ENCODE peak calls at places on chromosomes 1 and 21, in four cellular contexts. E is A549, R is GM12878, D is HepG2. V is an unnamed sample.

GRCh38 chr1:222736470-222736869 is 532 bp upstream of the FAM177B start:
- DNase-seq in E (no peak), R (no peak), D (no peak), V (no peak)

GRCh38 chr1:166703726-166704220 is 135.5 kb upstream of the POGK start:
- DNase-seq in E (no peak), R (no peak), D (no peak), V (peak; percentile 39)

GRCh38 chr1:186498695-186499389 is 37.9 kb upstream of the PDC start:
- DNase-seq in E (no peak), R (no peak), D (no peak), V (no peak)

GRCh38 chr1:227889047-227889862 is 58.5 kb downstream of the WNT9A start:
- DNase-seq in E (no peak), R (no peak), D (no peak), V (peak; percentile 90)

GRCh38 chr1:180927841-180928240 is 15.1 kb downstream of the KIAA1614 start:
- DNase-seq in E (no peak), R (no peak), D (no peak), V (no peak)

GRCh38 chr1:40306296-40306695 is 10.8 kb downstream of the COL9A2 start:
- DNase-seq in E (no peak), R (no peak), D (no peak), V (no peak)

GRCh38 chr1:214282696-214283225 is 1.8 kb downstream of the SMYD2 start:
- DNase-seq in E (no peak), R (no peak), D (no peak), V (no peak)

GRCh38 chr21:27831177-27831576 is 864.3 kb upstream of the ADAMTS5 start:
- DNase-seq in E (no peak), R (no peak), D (no peak), V (no peak)

DNA sequence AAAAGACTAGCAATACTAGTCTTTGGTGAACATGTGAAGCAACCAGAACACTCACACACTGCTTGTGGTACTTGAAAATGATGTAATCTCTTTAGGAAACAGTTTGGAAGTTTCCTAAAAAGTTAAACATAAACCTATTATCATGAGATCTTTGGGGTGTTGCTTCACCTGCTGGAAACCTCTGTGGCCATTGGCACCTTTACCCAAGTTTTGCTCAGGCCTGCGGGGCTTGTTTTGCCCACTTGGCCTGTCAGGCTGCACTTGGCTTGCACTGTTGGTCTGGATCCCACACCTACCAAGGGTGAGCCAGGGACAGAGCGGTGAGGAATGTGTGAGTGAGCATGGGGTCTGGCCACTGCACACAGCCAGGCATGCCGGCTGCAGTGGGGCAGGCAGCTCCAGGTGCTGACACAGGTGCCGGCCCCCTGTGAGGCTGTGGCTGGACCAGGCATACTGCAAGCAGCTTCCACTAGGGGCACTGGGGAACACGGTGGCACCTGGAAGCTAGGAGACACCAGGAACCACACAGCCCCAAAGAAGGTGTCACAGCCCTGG is 14.4 kb upstream of the FNBP1L start:
- DNase-seq in E (no peak), R (no peak), D (no peak), V (no peak)
- TF ChIP-seq POLR2AphosphoS2 in E (no peak), R (no peak), D (no peak), V (no peak)

GRCh38 chr1:235138821-235139220 is 10.2 kb upstream of the TOMM20 start:
- DNase-seq in E (no peak), R (no peak), D (no peak), V (no peak)

GRCh38 chr1:235145639-235146038 is 15.4 kb downstream of the RBM34 start:
- DNase-seq in E (no peak), R (no peak), D (no peak), V (no peak)

GRCh38 chr1:235147269-235147668 is 13.8 kb downstream of the RBM34 start:
- DNase-seq in E (no peak), R (no peak), D (no peak), V (no peak)

GRCh38 chr1:235139315-235139714 is 10.7 kb upstream of the TOMM20 start:
- DNase-seq in E (no peak), R (no peak), D (no peak), V (no peak)

GRCh38 chr1:235142991-235143390 is 14.4 kb upstream of the TOMM20 start:
- DNase-seq in E (no peak), R (no peak), D (no peak), V (no peak)
- TF ChIP-seq POLR2AphosphoS2 in E (no peak), R (no peak), D (no peak), V (no peak)

GRCh38 chr1:153842006-153842471 is 66.8 kb downstream of the SLC27A3 start:
- DNase-seq in E (no peak), R (peak; percentile 82), D (no peak), V (no peak)

GRCh38 chr1:153845158-153845557 is 70.0 kb downstream of the SLC27A3 start:
- DNase-seq in E (no peak), R (no peak), D (no peak), V (no peak)

GRCh38 chr1:153841463-153841994 is 66.3 kb downstream of the SLC27A3 start:
- DNase-seq in E (no peak), R (no peak), D (no peak), V (no peak)
- TF ChIP-seq POLR2AphosphoS2 in E (no peak), R (no peak), D (no peak), V (no peak)

GRCh38 chr1:209652873-209653401 is 712 bp upstream of the LAMB3 start:
- DNase-seq in E (no peak), R (no peak), D (peak; percentile 70), V (peak; percentile 45)
- TF ChIP-seq POLR2AphosphoS2 in E (no peak), R (no peak), D (no peak), V (no peak)